ENCODE peak calls at places on chromosome 9, in four cellular contexts. One of them, this sample, is unnamed.

GRCh38 chr9:20191239-20191840 is 402.5 kb upstream of the SLC24A2 start:
- DNase-seq in WTC11: no peak
- DNase-seq in H1: no peak
- DNase-seq in K562: no peak
- DNase-seq in this sample: no peak

GRCh38 chr9:133774799-133775198 is 36.6 kb upstream of the SARDH start:
- DNase-seq in WTC11: peak
- DNase-seq in H1: no peak
- DNase-seq in K562: no peak
- DNase-seq in this sample: no peak

GRCh38 chr9:13865869-13866268 is 448.1 kb downstream of the NFIB start:
- DNase-seq in WTC11: no peak
- DNase-seq in H1: no peak
- DNase-seq in K562: no peak
- DNase-seq in this sample: no peak

GRCh38 chr9:6055213-6055612 is 39.8 kb upstream of the RANBP6 start:
- DNase-seq in WTC11: peak
- DNase-seq in H1: no peak
- DNase-seq in K562: peak
- DNase-seq in this sample: no peak

GRCh38 chr9:35116539-35116897 is 856 bp upstream of the ATOSB start:
- DNase-seq in WTC11: no peak
- DNase-seq in H1: no peak
- DNase-seq in K562: no peak
- DNase-seq in this sample: no peak

GRCh38 chr9:130537346-130538050 is 41.9 kb upstream of the FUBP3 start:
- DNase-seq in WTC11: no peak
- DNase-seq in H1: no peak
- DNase-seq in K562: peak
- DNase-seq in this sample: peak

GRCh38 chr9:23821400-23822181 is 4.4 kb downstream of the ELAVL2 start:
- DNase-seq in WTC11: peak
- DNase-seq in H1: peak
- DNase-seq in K562: no peak
- DNase-seq in this sample: peak

GRCh38 chr9:83233647-83234046 is 170.7 kb upstream of the RASEF start:
- DNase-seq in WTC11: no peak
- DNase-seq in H1: no peak
- DNase-seq in K562: no peak
- DNase-seq in this sample: no peak

GRCh38 chr9:135246248-135247173 is 159.0 kb downstream of the OLFM1 start:
- DNase-seq in WTC11: no peak
- DNase-seq in H1: no peak
- DNase-seq in K562: no peak
- DNase-seq in this sample: no peak

GRCh38 chr9:99349870-99350269 is 127.8 kb downstream of the SEC61B start:
- DNase-seq in WTC11: no peak
- DNase-seq in H1: no peak
- DNase-seq in K562: no peak
- DNase-seq in this sample: no peak

GRCh38 chr9:79013715-79014610 is 557.8 kb upstream of the TLE4 start:
- DNase-seq in WTC11: no peak
- DNase-seq in H1: no peak
- DNase-seq in K562: no peak
- DNase-seq in this sample: no peak

GRCh38 chr9:107161338-107161737 is 121.7 kb upstream of the RAD23B start:
- DNase-seq in WTC11: no peak
- DNase-seq in H1: no peak
- DNase-seq in K562: no peak
- DNase-seq in this sample: no peak

GRCh38 chr9:76886318-76886717 is 19.6 kb downstream of the PRUNE2 start:
- DNase-seq in WTC11: no peak
- DNase-seq in H1: no peak
- DNase-seq in K562: no peak
- DNase-seq in this sample: no peak

GRCh38 chr9:132541966-132542830 is 40.2 kb upstream of the BARHL1 start:
- DNase-seq in WTC11: no peak
- DNase-seq in H1: no peak
- DNase-seq in K562: no peak
- DNase-seq in this sample: no peak

GRCh38 chr9:86722706-86723075 is 224.6 kb downstream of the GAS1 start:
- DNase-seq in WTC11: no peak
- DNase-seq in H1: no peak
- DNase-seq in K562: no peak
- DNase-seq in this sample: no peak

GRCh38 chr9:86721843-86722705 is 225.2 kb downstream of the GAS1 start:
- DNase-seq in WTC11: no peak
- DNase-seq in H1: no peak
- DNase-seq in K562: no peak
- DNase-seq in this sample: no peak

GRCh38 chr9:86723351-86723750 is 224.0 kb downstream of the GAS1 start:
- DNase-seq in WTC11: no peak
- DNase-seq in H1: no peak
- DNase-seq in K562: no peak
- DNase-seq in this sample: no peak

GRCh38 chr9:86718373-86718772 is 228.9 kb downstream of the GAS1 start:
- DNase-seq in WTC11: no peak
- DNase-seq in H1: no peak
- DNase-seq in K562: no peak
- DNase-seq in this sample: no peak

GRCh38 chr9:86720893-86721698 is 226.2 kb downstream of the GAS1 start:
- DNase-seq in WTC11: no peak
- DNase-seq in H1: no peak
- DNase-seq in K562: no peak
- DNase-seq in this sample: no peak
- TF ChIP-seq TEAD4 in WTC11: no peak
- TF ChIP-seq TEAD4 in H1: no peak
- TF ChIP-seq TEAD4 in K562: no peak
- TF ChIP-seq TEAD4 in this sample: no peak

GRCh38 chr9:126915846-126916543 is 1.4 kb downstream of the RALGPS1 start:
- DNase-seq in WTC11: no peak
- DNase-seq in H1: no peak
- DNase-seq in K562: no peak
- DNase-seq in this sample: no peak
- TF ChIP-seq TEAD4 in WTC11: no peak
- TF ChIP-seq TEAD4 in H1: no peak
- TF ChIP-seq TEAD4 in K562: no peak
- TF ChIP-seq TEAD4 in this sample: no peak

DNA sequence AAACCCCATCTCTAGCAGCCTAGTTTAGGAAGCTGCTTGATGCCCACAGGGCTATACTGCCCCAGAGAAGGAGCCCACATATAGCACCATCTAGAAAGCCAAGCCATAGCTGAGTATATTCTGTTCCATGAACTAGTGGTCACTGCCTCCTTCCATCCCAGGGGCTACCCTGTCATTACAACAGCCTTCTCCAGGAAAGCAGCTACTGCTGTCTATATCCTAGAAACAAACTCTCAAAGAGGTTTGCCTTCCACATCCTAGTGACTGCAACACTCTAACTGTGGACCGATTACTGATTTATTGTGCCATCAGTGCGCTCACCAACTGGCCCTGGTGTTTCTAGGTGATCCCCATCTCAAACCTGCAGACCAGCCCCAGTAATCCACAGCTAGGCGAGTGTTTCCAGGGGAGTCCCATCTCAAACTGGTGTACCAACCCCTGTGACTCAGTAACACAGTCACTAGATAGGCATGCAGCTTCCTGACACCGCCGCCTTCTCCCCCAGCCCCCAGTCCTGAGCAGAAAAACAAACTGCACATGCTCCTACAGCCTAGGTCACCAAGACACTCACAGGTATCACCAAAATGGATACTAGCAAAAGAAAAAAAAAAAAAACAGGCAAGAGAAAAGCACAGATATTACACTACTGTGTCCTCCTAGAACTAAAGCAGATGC is 14.8 kb downstream of the SPTLC1 start:
- DNase-seq in WTC11: no peak
- DNase-seq in H1: no peak
- DNase-seq in K562: no peak
- DNase-seq in this sample: no peak
- TF ChIP-seq TEAD4 in WTC11: no peak
- TF ChIP-seq TEAD4 in H1: no peak
- TF ChIP-seq TEAD4 in K562: no peak
- TF ChIP-seq TEAD4 in this sample: no peak

GRCh38 chr9:113634597-113635515 is 171.3 kb downstream of the RGS3 start:
- DNase-seq in WTC11: peak
- DNase-seq in H1: no peak
- DNase-seq in K562: no peak
- DNase-seq in this sample: no peak

GRCh38 chr9:113633782-113634596 is 170.5 kb downstream of the RGS3 start:
- DNase-seq in WTC11: peak
- DNase-seq in H1: no peak
- DNase-seq in K562: no peak
- DNase-seq in this sample: no peak

GRCh38 chr9:113631093-113631765 is 167.7 kb downstream of the RGS3 start:
- DNase-seq in WTC11: no peak
- DNase-seq in H1: no peak
- DNase-seq in K562: no peak
- DNase-seq in this sample: no peak

GRCh38 chr9:113631811-113632665 is 168.5 kb downstream of the RGS3 start:
- DNase-seq in WTC11: no peak
- DNase-seq in H1: no peak
- DNase-seq in K562: no peak
- DNase-seq in this sample: no peak

DNA sequence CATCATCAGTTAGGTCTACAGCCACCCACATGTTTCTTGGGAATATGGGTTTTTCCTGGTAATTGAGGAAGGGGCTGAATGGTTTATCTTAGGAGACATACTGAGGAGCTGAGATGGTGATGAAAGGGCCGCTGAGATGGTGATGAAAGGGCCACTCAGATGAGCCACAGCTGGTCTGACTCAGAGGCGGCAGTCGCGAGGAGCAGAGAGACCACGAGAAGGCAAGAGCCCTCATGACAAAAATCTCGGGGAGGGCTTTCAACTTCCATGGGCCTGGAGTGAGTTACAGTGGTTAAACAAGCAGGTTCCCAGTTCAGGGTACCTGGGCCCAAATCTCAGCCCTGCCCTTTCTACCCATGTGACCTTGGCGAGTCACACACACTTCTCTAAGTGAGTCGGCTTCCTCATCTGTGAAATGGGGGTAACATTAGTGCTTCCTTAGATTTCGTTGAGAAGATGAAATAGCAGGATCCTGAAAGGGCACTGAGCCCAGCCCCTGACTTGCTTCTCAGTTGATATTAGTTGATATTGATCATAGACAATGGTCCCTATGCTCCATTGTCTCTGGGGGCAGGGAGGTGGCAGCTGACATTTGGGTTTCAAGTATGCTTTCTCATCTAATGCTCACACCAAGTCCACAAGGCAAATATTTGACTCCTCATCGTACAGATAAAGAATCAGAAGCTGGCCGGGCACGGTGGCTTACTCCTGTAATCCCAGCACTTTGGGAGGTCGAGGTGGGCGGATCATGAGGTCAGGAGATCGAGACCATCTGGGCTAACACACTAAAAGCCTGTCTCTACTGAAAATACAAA is 169.5 kb downstream of the RGS3 start:
- DNase-seq in WTC11: no peak
- DNase-seq in H1: no peak
- DNase-seq in K562: no peak
- DNase-seq in this sample: no peak
- TF ChIP-seq TEAD4 in WTC11: no peak
- TF ChIP-seq TEAD4 in H1: no peak
- TF ChIP-seq TEAD4 in K562: no peak
- TF ChIP-seq TEAD4 in this sample: no peak

DNA sequence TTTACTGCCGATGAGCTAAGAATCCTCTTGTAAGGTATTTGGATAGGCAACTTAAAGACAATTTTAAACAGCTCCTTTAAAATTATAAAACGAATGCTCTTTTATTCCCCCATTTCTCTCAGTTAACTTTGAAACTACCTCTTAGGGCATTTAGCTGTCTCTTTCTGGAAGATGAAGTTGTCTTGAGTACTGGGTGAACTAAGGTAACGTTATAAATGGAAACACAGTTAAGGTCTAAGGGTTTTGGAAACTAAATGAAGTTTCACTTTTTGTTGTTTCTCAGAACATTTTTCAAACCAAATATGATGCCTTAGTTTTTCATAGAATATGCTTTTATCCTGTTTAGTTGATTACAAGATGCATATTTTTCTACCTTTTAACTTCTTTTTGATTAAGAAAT is 6.8 kb downstream of the UBE2R2 start:
- DNase-seq in WTC11: no peak
- DNase-seq in H1: no peak
- DNase-seq in K562: no peak
- DNase-seq in this sample: no peak
- TF ChIP-seq TEAD4 in WTC11: no peak
- TF ChIP-seq TEAD4 in H1: no peak
- TF ChIP-seq TEAD4 in K562: no peak
- TF ChIP-seq TEAD4 in this sample: no peak

This sample was measured in SK-N-SH.